ENCODE peak calls at places on chromosomes 5 and 9, in nine cellular contexts. One of them, this sample, is unnamed. For H3K36me3, the result is how much of the 10 kb centered on the place peaks cover.

GRCh38 chr5:40080191-40080590 is 599.5 kb upstream of the PTGER4 start:
- DNase-seq in psoas muscle: no peak
- DNase-seq in small intestine: no peak
- DNase-seq in GM23248: no peak
- DNase-seq in colonic mucosa: no peak
- DNase-seq in kidney: no peak
- DNase-seq in HCT116: no peak
- DNase-seq in K562: no peak
- DNase-seq in neuronal stem cell: no peak
- DNase-seq in this sample: no peak

GRCh38 chr5:103021310-103021709 is 98.6 kb downstream of the GIN1 start:
- DNase-seq in small intestine: no peak
- DNase-seq in colonic mucosa: no peak
- DNase-seq in psoas muscle: no peak
- DNase-seq in kidney: no peak
- DNase-seq in HCT116: no peak
- DNase-seq in K562: peak
- DNase-seq in neuronal stem cell: no peak
- DNase-seq in GM23248: no peak
- DNase-seq in this sample: no peak

GRCh38 chr5:21802100-21802499 is 1051.0 kb downstream of the CDH12 start:
- DNase-seq in GM23248: no peak
- DNase-seq in neuronal stem cell: no peak
- DNase-seq in small intestine: no peak
- DNase-seq in HCT116: no peak
- DNase-seq in K562: no peak
- DNase-seq in colonic mucosa: no peak
- DNase-seq in psoas muscle: no peak
- DNase-seq in kidney: no peak
- DNase-seq in this sample: no peak

GRCh38 chr5:142644127-142644526 is 41.8 kb downstream of the FGF1 start:
- DNase-seq in kidney: no peak
- DNase-seq in K562: no peak
- DNase-seq in HCT116: no peak
- DNase-seq in neuronal stem cell: no peak
- DNase-seq in GM23248: peak
- DNase-seq in psoas muscle: no peak
- DNase-seq in small intestine: no peak
- DNase-seq in colonic mucosa: no peak
- DNase-seq in this sample: no peak

GRCh38 chr5:138032572-138033274 is at the start of gene FAM13B:
- DNase-seq in neuronal stem cell: peak
- DNase-seq in K562: peak
- DNase-seq in GM23248: peak
- DNase-seq in kidney: peak
- DNase-seq in psoas muscle: peak
- DNase-seq in colonic mucosa: peak
- DNase-seq in HCT116: peak
- DNase-seq in small intestine: peak
- DNase-seq in this sample: peak

GRCh38 chr5:32612134-32612888 is 27.0 kb downstream of the SUB1 start:
- DNase-seq in GM23248: peak
- DNase-seq in colonic mucosa: peak
- DNase-seq in small intestine: no peak
- DNase-seq in kidney: no peak
- DNase-seq in K562: no peak
- DNase-seq in HCT116: no peak
- DNase-seq in psoas muscle: no peak
- DNase-seq in neuronal stem cell: no peak
- DNase-seq in this sample: no peak

GRCh38 chr9:91714020-91714721 is 235.9 kb downstream of the ROR2 start:
- DNase-seq in kidney: peak
- DNase-seq in small intestine: no peak
- DNase-seq in K562: peak
- DNase-seq in neuronal stem cell: peak
- DNase-seq in GM23248: peak
- DNase-seq in HCT116: peak
- DNase-seq in colonic mucosa: peak
- DNase-seq in psoas muscle: peak
- DNase-seq in this sample: no peak

GRCh38 chr5:652023-652515 is 39.9 kb downstream of the CEP72 start:
- DNase-seq in neuronal stem cell: no peak
- DNase-seq in HCT116: no peak
- DNase-seq in kidney: peak
- DNase-seq in small intestine: no peak
- DNase-seq in psoas muscle: no peak
- DNase-seq in colonic mucosa: no peak
- DNase-seq in K562: no peak
- DNase-seq in GM23248: no peak
- DNase-seq in this sample: no peak

GRCh38 chr5:43129161-43129560 is 8.4 kb downstream of the ZNF131 start:
- DNase-seq in colonic mucosa: no peak
- DNase-seq in HCT116: no peak
- DNase-seq in K562: no peak
- DNase-seq in small intestine: no peak
- DNase-seq in psoas muscle: no peak
- DNase-seq in neuronal stem cell: no peak
- DNase-seq in GM23248: no peak
- DNase-seq in kidney: no peak
- DNase-seq in this sample: no peak

GRCh38 chr5:106420102-106420501 is 1250.6 kb downstream of the EFNA5 start:
- DNase-seq in psoas muscle: no peak
- DNase-seq in K562: no peak
- DNase-seq in colonic mucosa: no peak
- DNase-seq in HCT116: no peak
- DNase-seq in neuronal stem cell: no peak
- DNase-seq in small intestine: no peak
- DNase-seq in GM23248: no peak
- DNase-seq in kidney: no peak
- DNase-seq in this sample: no peak

GRCh38 chr9:127047971-127048370 is 74.5 kb downstream of the ANGPTL2 start:
- DNase-seq in psoas muscle: no peak
- DNase-seq in GM23248: no peak
- DNase-seq in HCT116: no peak
- DNase-seq in kidney: no peak
- DNase-seq in small intestine: no peak
- DNase-seq in colonic mucosa: no peak
- DNase-seq in K562: no peak
- DNase-seq in neuronal stem cell: no peak
- DNase-seq in this sample: no peak
- H3K27ac ChIP-seq in psoas muscle: peak
- H3K27ac ChIP-seq in GM23248: no peak
- H3K27ac ChIP-seq in HCT116: no peak
- H3K27ac ChIP-seq in kidney: no peak
- H3K27ac ChIP-seq in small intestine: peak
- H3K27ac ChIP-seq in colonic mucosa: no peak
- H3K27ac ChIP-seq in K562: no peak
- H3K27ac ChIP-seq in neuronal stem cell: no peak
- H3K27ac ChIP-seq in this sample: no peak

GRCh38 chr5:113147537-113147936 is 170.9 kb downstream of the DCP2 start:
- DNase-seq in K562: no peak
- DNase-seq in colonic mucosa: no peak
- DNase-seq in GM23248: no peak
- DNase-seq in small intestine: no peak
- DNase-seq in psoas muscle: no peak
- DNase-seq in kidney: no peak
- DNase-seq in neuronal stem cell: no peak
- DNase-seq in HCT116: no peak
- DNase-seq in this sample: no peak
- H3K36me3 ChIP-seq in K562: under half
- H3K36me3 ChIP-seq in colonic mucosa: under half
- H3K36me3 ChIP-seq in GM23248: under half
- H3K36me3 ChIP-seq in small intestine: under half
- H3K36me3 ChIP-seq in psoas muscle: under half
- H3K36me3 ChIP-seq in kidney: under half
- H3K36me3 ChIP-seq in neuronal stem cell: under half
- H3K36me3 ChIP-seq in HCT116: under half
- H3K36me3 ChIP-seq in this sample: half or more

GRCh38 chr5:150497989-150498317 is 10.0 kb upstream of the NDST1 start:
- DNase-seq in colonic mucosa: no peak
- DNase-seq in HCT116: no peak
- DNase-seq in small intestine: no peak
- DNase-seq in neuronal stem cell: no peak
- DNase-seq in psoas muscle: peak
- DNase-seq in GM23248: no peak
- DNase-seq in K562: no peak
- DNase-seq in kidney: no peak
- DNase-seq in this sample: no peak

GRCh38 chr5:150499437-150499956 is 8.4 kb upstream of the NDST1 start:
- DNase-seq in small intestine: no peak
- DNase-seq in colonic mucosa: no peak
- DNase-seq in HCT116: no peak
- DNase-seq in neuronal stem cell: no peak
- DNase-seq in kidney: no peak
- DNase-seq in K562: peak
- DNase-seq in GM23248: no peak
- DNase-seq in psoas muscle: no peak
- DNase-seq in this sample: peak

GRCh38 chr5:150498501-150498900 is 9.4 kb upstream of the NDST1 start:
- DNase-seq in kidney: no peak
- DNase-seq in neuronal stem cell: peak
- DNase-seq in small intestine: no peak
- DNase-seq in psoas muscle: no peak
- DNase-seq in GM23248: peak
- DNase-seq in K562: no peak
- DNase-seq in HCT116: no peak
- DNase-seq in colonic mucosa: no peak
- DNase-seq in this sample: no peak

GRCh38 chr5:150500328-150500841 is 7.5 kb upstream of the NDST1 start:
- DNase-seq in psoas muscle: peak
- DNase-seq in small intestine: peak
- DNase-seq in HCT116: no peak
- DNase-seq in GM23248: no peak
- DNase-seq in kidney: no peak
- DNase-seq in colonic mucosa: peak
- DNase-seq in K562: no peak
- DNase-seq in neuronal stem cell: no peak
- DNase-seq in this sample: no peak

DNA sequence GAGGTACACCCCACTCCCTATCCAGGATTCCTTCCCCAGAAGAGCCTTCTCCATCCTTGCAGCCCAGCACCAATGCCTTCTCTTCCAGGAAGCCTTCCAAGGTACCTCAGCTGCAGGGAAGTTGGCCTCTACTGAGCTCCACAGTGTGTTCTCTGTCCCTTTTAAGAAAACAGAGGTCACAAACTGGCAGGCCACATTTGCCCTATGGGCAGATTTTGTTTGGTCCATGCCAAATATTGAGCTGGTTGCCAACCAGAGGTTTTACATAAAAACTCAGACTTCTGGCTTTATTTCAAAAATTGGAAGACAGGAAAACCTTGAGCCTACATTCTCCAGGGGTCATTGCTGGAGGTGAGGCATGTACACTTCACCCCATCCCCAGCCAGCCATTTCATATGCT is 9.0 kb upstream of the NDST1 start:
- DNase-seq in GM23248: no peak
- DNase-seq in HCT116: no peak
- DNase-seq in psoas muscle: no peak
- DNase-seq in neuronal stem cell: no peak
- DNase-seq in colonic mucosa: no peak
- DNase-seq in kidney: no peak
- DNase-seq in K562: no peak
- DNase-seq in small intestine: no peak
- DNase-seq in this sample: no peak
- H3K27ac ChIP-seq in GM23248: peak
- H3K27ac ChIP-seq in HCT116: no peak
- H3K27ac ChIP-seq in psoas muscle: peak
- H3K27ac ChIP-seq in neuronal stem cell: peak
- H3K27ac ChIP-seq in colonic mucosa: no peak
- H3K27ac ChIP-seq in kidney: peak
- H3K27ac ChIP-seq in K562: no peak
- H3K27ac ChIP-seq in small intestine: peak
- H3K27ac ChIP-seq in this sample: peak

GRCh38 chr9:134395727-134396257 is 69.5 kb downstream of the RXRA start:
- DNase-seq in GM23248: no peak
- DNase-seq in kidney: no peak
- DNase-seq in small intestine: no peak
- DNase-seq in neuronal stem cell: no peak
- DNase-seq in HCT116: no peak
- DNase-seq in colonic mucosa: no peak
- DNase-seq in psoas muscle: no peak
- DNase-seq in K562: no peak
- DNase-seq in this sample: no peak

GRCh38 chr9:134395002-134395517 is 68.8 kb downstream of the RXRA start:
- DNase-seq in neuronal stem cell: no peak
- DNase-seq in psoas muscle: no peak
- DNase-seq in GM23248: no peak
- DNase-seq in HCT116: no peak
- DNase-seq in kidney: no peak
- DNase-seq in colonic mucosa: no peak
- DNase-seq in K562: no peak
- DNase-seq in small intestine: no peak
- DNase-seq in this sample: no peak

GRCh38 chr9:134392900-134393299 is 66.6 kb downstream of the RXRA start:
- DNase-seq in psoas muscle: no peak
- DNase-seq in colonic mucosa: no peak
- DNase-seq in GM23248: no peak
- DNase-seq in neuronal stem cell: no peak
- DNase-seq in K562: no peak
- DNase-seq in small intestine: no peak
- DNase-seq in kidney: no peak
- DNase-seq in HCT116: no peak
- DNase-seq in this sample: no peak

GRCh38 chr9:134391319-134392231 is 65.3 kb downstream of the RXRA start:
- DNase-seq in psoas muscle: no peak
- DNase-seq in small intestine: no peak
- DNase-seq in K562: no peak
- DNase-seq in colonic mucosa: no peak
- DNase-seq in GM23248: no peak
- DNase-seq in neuronal stem cell: no peak
- DNase-seq in HCT116: no peak
- DNase-seq in kidney: no peak
- DNase-seq in this sample: no peak

GRCh38 chr9:134393582-134394280 is 67.5 kb downstream of the RXRA start:
- DNase-seq in neuronal stem cell: no peak
- DNase-seq in small intestine: no peak
- DNase-seq in kidney: no peak
- DNase-seq in GM23248: no peak
- DNase-seq in colonic mucosa: no peak
- DNase-seq in psoas muscle: no peak
- DNase-seq in HCT116: no peak
- DNase-seq in K562: no peak
- DNase-seq in this sample: no peak
- H3K36me3 ChIP-seq in neuronal stem cell: under half
- H3K36me3 ChIP-seq in small intestine: under half
- H3K36me3 ChIP-seq in kidney: under half
- H3K36me3 ChIP-seq in GM23248: under half
- H3K36me3 ChIP-seq in colonic mucosa: under half
- H3K36me3 ChIP-seq in psoas muscle: under half
- H3K36me3 ChIP-seq in HCT116: under half
- H3K36me3 ChIP-seq in K562: under half
- H3K36me3 ChIP-seq in this sample: under half